ENCODE peak calls at places on chromosomes 11 and 22, in four cellular contexts. One of them, this sample, is unnamed.

GRCh38 chr11:64331569-64332371 is 8.2 kb upstream of the CCDC88B start:
- DNase-seq in upper lobe of left lung: peak
- DNase-seq in stimulated activated CD4-positive, alpha-beta T cell treated with anti-CD3 and anti-CD28 coated beads, Interleukin-1b, Interleukin-23, amount 100 ng/mL, for 4 hours: peak
- DNase-seq in cardiac muscle cell: peak
- DNase-seq in this sample: no peak

GRCh38 chr22:22681221-22681739 is 36.9 kb downstream of the GGTLC2 start:
- DNase-seq in upper lobe of left lung: no peak
- DNase-seq in stimulated activated CD4-positive, alpha-beta T cell treated with anti-CD3 and anti-CD28 coated beads, Interleukin-1b, Interleukin-23, amount 100 ng/mL, for 4 hours: no peak
- DNase-seq in cardiac muscle cell: no peak
- DNase-seq in this sample: no peak

GRCh38 chr11:122248939-122249338 is 132.9 kb upstream of the BLID start:
- DNase-seq in upper lobe of left lung: no peak
- DNase-seq in stimulated activated CD4-positive, alpha-beta T cell treated with anti-CD3 and anti-CD28 coated beads, Interleukin-1b, Interleukin-23, amount 100 ng/mL, for 4 hours: no peak
- DNase-seq in cardiac muscle cell: no peak
- DNase-seq in this sample: no peak

GRCh38 chr11:12318791-12319733 is 58.3 kb upstream of the PARVA start:
- DNase-seq in upper lobe of left lung: no peak
- DNase-seq in stimulated activated CD4-positive, alpha-beta T cell treated with anti-CD3 and anti-CD28 coated beads, Interleukin-1b, Interleukin-23, amount 100 ng/mL, for 4 hours: no peak
- DNase-seq in cardiac muscle cell: no peak
- DNase-seq in this sample: peak

GRCh38 chr11:102413497-102413896 is 39.1 kb downstream of the TMEM123 start:
- DNase-seq in upper lobe of left lung: no peak
- DNase-seq in stimulated activated CD4-positive, alpha-beta T cell treated with anti-CD3 and anti-CD28 coated beads, Interleukin-1b, Interleukin-23, amount 100 ng/mL, for 4 hours: no peak
- DNase-seq in cardiac muscle cell: no peak
- DNase-seq in this sample: no peak

GRCh38 chr22:36244522-36245391 is 5.4 kb upstream of the APOL2 start:
- DNase-seq in upper lobe of left lung: no peak
- DNase-seq in stimulated activated CD4-positive, alpha-beta T cell treated with anti-CD3 and anti-CD28 coated beads, Interleukin-1b, Interleukin-23, amount 100 ng/mL, for 4 hours: no peak
- DNase-seq in cardiac muscle cell: no peak
- DNase-seq in this sample: no peak

GRCh38 chr11:120467627-120468026 is 43.9 kb upstream of the GRIK4 start:
- DNase-seq in upper lobe of left lung: no peak
- DNase-seq in stimulated activated CD4-positive, alpha-beta T cell treated with anti-CD3 and anti-CD28 coated beads, Interleukin-1b, Interleukin-23, amount 100 ng/mL, for 4 hours: no peak
- DNase-seq in cardiac muscle cell: no peak
- DNase-seq in this sample: no peak

GRCh38 chr11:117830674-117831351 is 6.3 kb upstream of the FXYD2 start:
- DNase-seq in upper lobe of left lung: no peak
- DNase-seq in stimulated activated CD4-positive, alpha-beta T cell treated with anti-CD3 and anti-CD28 coated beads, Interleukin-1b, Interleukin-23, amount 100 ng/mL, for 4 hours: no peak
- DNase-seq in cardiac muscle cell: no peak
- DNase-seq in this sample: no peak

GRCh38 chr11:117830072-117830471 is 5.5 kb upstream of the FXYD2 start:
- DNase-seq in upper lobe of left lung: peak
- DNase-seq in stimulated activated CD4-positive, alpha-beta T cell treated with anti-CD3 and anti-CD28 coated beads, Interleukin-1b, Interleukin-23, amount 100 ng/mL, for 4 hours: no peak
- DNase-seq in cardiac muscle cell: no peak
- DNase-seq in this sample: no peak

GRCh38 chr22:29757096-29757495 is 9.7 kb downstream of the ZMAT5 start:
- DNase-seq in upper lobe of left lung: no peak
- DNase-seq in stimulated activated CD4-positive, alpha-beta T cell treated with anti-CD3 and anti-CD28 coated beads, Interleukin-1b, Interleukin-23, amount 100 ng/mL, for 4 hours: no peak
- DNase-seq in cardiac muscle cell: no peak
- DNase-seq in this sample: no peak

GRCh38 chr22:46041642-46042041 is 64.7 kb upstream of the WNT7B start:
- DNase-seq in upper lobe of left lung: no peak
- DNase-seq in stimulated activated CD4-positive, alpha-beta T cell treated with anti-CD3 and anti-CD28 coated beads, Interleukin-1b, Interleukin-23, amount 100 ng/mL, for 4 hours: no peak
- DNase-seq in cardiac muscle cell: no peak
- DNase-seq in this sample: no peak